ENCODE peak calls at places on chromosomes 16 and 17, in eight cellular contexts. V is mucosa of descending colon, E is GM12864, D is AG04450, Y is ELF-1, I is psoas muscle, R is naive B cell, Z is stromal cell of bone marrow. A is an unnamed sample.

GRCh38 chr16:75555213-75555706 is 792 bp downstream of the TMEM231 start:
- DNase-seq in I (peak), D (peak), V (peak), Y (peak), Z (peak), E (no peak), R (no peak), A (peak)

GRCh38 chr16:86079185-86079885 is 180.4 kb downstream of the IRF8 start:
- DNase-seq in Y (no peak), I (no peak), R (no peak), D (no peak), V (no peak), E (no peak), Z (no peak), A (no peak)

GRCh38 chr17:77511514-77512061 is 370.8 kb downstream of the SEC14L1 start:
- DNase-seq in V (no peak), Z (no peak), Y (no peak), E (no peak), I (no peak), R (no peak), D (no peak), A (no peak)

GRCh38 chr16:79278506-79278905 is 322.0 kb downstream of the MAF start:
- DNase-seq in Y (no peak), R (no peak), D (no peak), Z (no peak), I (no peak), V (no peak), E (peak), A (no peak)

GRCh38 chr17:40320771-40321501 is 12.0 kb downstream of the RARA start:
- DNase-seq in R (no peak), Z (no peak), D (no peak), E (no peak), I (peak), Y (no peak), V (peak), A (no peak)

GRCh38 chr17:79983456-79983855 is 52.2 kb downstream of the TBC1D16 start:
- DNase-seq in V (peak), I (peak), D (no peak), Z (no peak), Y (no peak), E (no peak), R (no peak), A (no peak)

GRCh38 chr17:68290955-68291835 is at the start of the genes ARSG and SLC16A6:
- DNase-seq in Y (peak), Z (no peak), D (no peak), I (peak), R (peak), V (peak), E (peak), A (peak)

GRCh38 chr17:489758-490329 is 137.2 kb upstream of the RPH3AL start:
- DNase-seq in Y (peak), R (peak), D (no peak), I (peak), E (no peak), Z (no peak), V (peak), A (no peak)

GRCh38 chr17:79835953-79836951 is 3.0 kb downstream of the CBX4 start:
- DNase-seq in Y (peak), Z (no peak), V (peak), R (no peak), I (no peak), E (no peak), D (no peak), A (peak)

GRCh38 chr16:88617268-88618031 is 20.9 kb upstream of the IL17C start:
- DNase-seq in Y (no peak), R (no peak), E (no peak), D (no peak), V (peak), Z (no peak), I (no peak), A (peak)

GRCh38 chr16:228151-228855 is 946 bp downstream of the LUC7L start:
- DNase-seq in V (no peak), Z (no peak), R (peak), E (no peak), I (no peak), Y (no peak), D (no peak), A (peak)

GRCh38 chr17:59329558-59330313 is 1.7 kb upstream of the YPEL2 start:
- DNase-seq in I (peak), Z (peak), R (peak), V (peak), E (peak), D (peak), Y (peak), A (peak)

GRCh38 chr17:17511971-17512858 is 16.0 kb upstream of the RASD1 start:
- DNase-seq in V (peak), Y (peak), I (peak), D (peak), Z (peak), E (no peak), R (no peak), A (peak)

GRCh38 chr17:80833952-80834895 is 157.4 kb upstream of the CHMP6 start:
- DNase-seq in I (peak), Y (no peak), R (no peak), E (peak), D (no peak), V (peak), Z (peak), A (no peak)

GRCh38 chr17:21400816-21401593 is 24.8 kb downstream of the KCNJ12 start:
- DNase-seq in D (no peak), Z (no peak), R (no peak), V (no peak), E (no peak), Y (peak), I (no peak), A (no peak)

GRCh38 chr16:56732832-56733231 is 2.9 kb downstream of the NUP93 start:
- DNase-seq in Y (no peak), E (no peak), D (no peak), Z (no peak), V (no peak), I (no peak), R (no peak), A (no peak)

GRCh38 chr17:63035695-63036094 is 69.7 kb downstream of the TANC2 start:
- DNase-seq in I (no peak), Y (no peak), E (no peak), R (peak), V (no peak), D (no peak), Z (no peak), A (no peak)

GRCh38 chr16:57106767-57107166 is 14.4 kb downstream of the CPNE2 start:
- DNase-seq in V (no peak), Z (no peak), E (no peak), D (no peak), Y (no peak), I (no peak), R (no peak), A (peak)

GRCh38 chr17:78142113-78142861 is 3.9 kb upstream of the C17orf99 start:
- DNase-seq in Z (no peak), D (peak), Y (peak), V (peak), I (no peak), E (no peak), R (no peak), A (peak)

A was measured in PC-3.